ENCODE peak calls at places on chromosomes 4 and X, in nine cellular contexts. B, J, N, F, T, S, V, G and H are unnamed samples.

GRCh38 chr4:184503869-184504300 is 29.5 kb upstream of the IRF2 start:
- DNase-seq in B (no peak), J (no peak), N (peak; percentile 20), F (peak; percentile 21), T (peak; percentile 39), S (no peak), V (peak; percentile 63), G (peak; percentile 17), H (no peak)

GRCh38 chrX:115402299-115402698 is 112.8 kb downstream of the LUZP4 start:
- DNase-seq in B (no peak), J (no peak), N (no peak), F (no peak), T (no peak), S (no peak), V (no peak), G (no peak), H (no peak)

GRCh38 chr4:156322592-156322991 is 368.9 kb upstream of the CTSO start:
- DNase-seq in B (peak; percentile 13), J (no peak), N (no peak), F (no peak), T (no peak), S (no peak), V (peak; percentile 93), G (no peak), H (no peak)

GRCh38 chrX:56764153-56764974 is 35.3 kb downstream of the NBDY start:
- DNase-seq in B (peak; percentile 78), J (peak; percentile 47), N (peak; percentile 62), F (peak; percentile 81), T (peak; percentile 93), S (peak; percentile 71), V (peak; percentile 57), G (peak; percentile 93), H (peak; percentile 48)

GRCh38 chr4:110164251-110164650 is 34.2 kb downstream of the ELOVL6 start:
- DNase-seq in B (peak; percentile 11), J (no peak), N (no peak), F (no peak), T (no peak), S (no peak), V (peak; percentile 83), G (no peak), H (no peak)

GRCh38 chrX:140507982-140508305 is 3.1 kb upstream of the SOX3 start:
- DNase-seq in B (no peak), J (no peak), N (no peak), F (no peak), T (no peak), S (peak; percentile 26), V (peak; percentile 60), G (peak; percentile 22), H (no peak)

GRCh38 chr4:1802151-1802715 is 9.1 kb downstream of the FGFR3 start:
- DNase-seq in B (no peak), J (no peak), N (no peak), F (peak; percentile 95), T (no peak), S (no peak), V (no peak), G (no peak), H (no peak)

GRCh38 chr4:153616005-153616555 is 68.0 kb upstream of the TLR2 start:
- DNase-seq in B (no peak), J (no peak), N (no peak), F (no peak), T (no peak), S (no peak), V (no peak), G (no peak), H (peak; percentile 43)

GRCh38 chrX:56994375-56995270 is 718 bp downstream of the SPIN3 start:
- DNase-seq in B (peak; percentile 8), J (no peak), N (no peak), F (no peak), T (no peak), S (no peak), V (peak; percentile 1), G (no peak), H (no peak)

GRCh38 chr4:5747746-5748365 is 36.9 kb downstream of the EVC start:
- DNase-seq in B (peak; percentile 78), J (no peak), N (no peak), F (no peak), T (no peak), S (no peak), V (peak; percentile 83), G (no peak), H (no peak)

GRCh38 chrX:151792505-151792904 is 58.0 kb downstream of the CNGA2 start:
- DNase-seq in B (no peak), J (no peak), N (no peak), F (no peak), T (no peak), S (no peak), V (no peak), G (no peak), H (no peak)

GRCh38 chr4:75547647-75548387 is 8.0 kb upstream of the ODAPH start:
- DNase-seq in B (peak; percentile 28), J (no peak), N (no peak), F (peak; percentile 28), T (no peak), S (no peak), V (peak; percentile 34), G (no peak), H (no peak)

GRCh38 chr4:128661529-128661928 is 148.0 kb upstream of the JADE1 start:
- DNase-seq in B (no peak), J (no peak), N (no peak), F (no peak), T (no peak), S (no peak), V (no peak), G (no peak), H (no peak)

GRCh38 chr4:185950891-185951290 is 118.1 kb upstream of the TLR3 start:
- DNase-seq in B (no peak), J (no peak), N (no peak), F (no peak), T (no peak), S (no peak), V (no peak), G (no peak), H (no peak)

GRCh38 chrX:133970021-133970550 is 15.3 kb downstream of the GPC3 start:
- DNase-seq in B (no peak), J (no peak), N (no peak), F (no peak), T (no peak), S (no peak), V (no peak), G (no peak), H (no peak)

GRCh38 chr4:123418486-123418931 is 21.9 kb downstream of the SPRY1 start:
- DNase-seq in B (peak; percentile 83), J (no peak), N (no peak), F (peak; percentile 92), T (no peak), S (peak; percentile 94), V (peak; percentile 81), G (no peak), H (no peak)

GRCh38 chr4:2672700-2673099 is 83.4 kb downstream of the TNIP2 start:
- DNase-seq in B (no peak), J (no peak), N (no peak), F (peak; percentile 52), T (no peak), S (no peak), V (no peak), G (no peak), H (no peak)

GRCh38 chr4:102390438-102390837 is 45.2 kb upstream of the SLC39A8 start:
- DNase-seq in B (no peak), J (no peak), N (no peak), F (peak; percentile 93), T (no peak), S (no peak), V (peak; percentile 67), G (no peak), H (no peak)

GRCh38 chr4:123484291-123484926 is 87.8 kb downstream of the SPRY1 start:
- DNase-seq in B (no peak), J (no peak), N (no peak), F (no peak), T (no peak), S (peak; percentile 58), V (no peak), G (peak; percentile 56), H (no peak)

GRCh38 chr4:184250795-184251679 is 33.4 kb upstream of the ENPP6 start:
- DNase-seq in B (peak; percentile 66), J (no peak), N (no peak), F (peak; percentile 76), T (peak; percentile 68), S (peak; percentile 83), V (peak; percentile 74), G (peak; percentile 87), H (no peak)

GRCh38 chrX:20527458-20528099 is 260.9 kb upstream of the RPS6KA3 start:
- DNase-seq in B (no peak), J (no peak), N (no peak), F (peak; percentile 41), T (peak; percentile 41), S (peak; percentile 40), V (peak; percentile 54), G (peak; percentile 53), H (no peak)

GRCh38 chr4:25865586-25865985 is 2.8 kb upstream of the SEL1L3 start:
- DNase-seq in B (no peak), J (no peak), N (no peak), F (no peak), T (no peak), S (peak; percentile 58), V (peak; percentile 38), G (no peak), H (no peak)

GRCh38 chr4:67320645-67321044 is 224.7 kb downstream of the CENPC start:
- DNase-seq in B (no peak), J (no peak), N (no peak), F (no peak), T (no peak), S (no peak), V (no peak), G (no peak), H (no peak)

GRCh38 chr4:54277691-54278090 is 48.6 kb downstream of the PDGFRA start:
- DNase-seq in B (peak; percentile 54), J (peak; percentile 6), N (no peak), F (no peak), T (no peak), S (no peak), V (peak; percentile 68), G (no peak), H (no peak)

GRCh38 chr4:113635739-113636437 is 125.7 kb downstream of the CAMK2D start:
- DNase-seq in B (peak; percentile 65), J (no peak), N (no peak), F (no peak), T (no peak), S (no peak), V (peak; percentile 55), G (no peak), H (no peak)

GRCh38 chrX:13307041-13307440 is 12.8 kb downstream of the ATXN3L start:
- DNase-seq in B (no peak), J (no peak), N (no peak), F (no peak), T (no peak), S (no peak), V (no peak), G (no peak), H (no peak)

GRCh38 chr4:168845897-168846296 is 164.2 kb downstream of the CBR4 start:
- DNase-seq in B (no peak), J (no peak), N (no peak), F (no peak), T (no peak), S (no peak), V (no peak), G (no peak), H (no peak)

GRCh38 chr4:7171191-7171900 is 21.0 kb upstream of the SORCS2 start:
- DNase-seq in B (no peak), J (no peak), N (no peak), F (no peak), T (no peak), S (peak; percentile 72), V (no peak), G (no peak), H (no peak)

GRCh38 chrX:13008189-13008533 is 33.3 kb downstream of the TMSB4X start:
- DNase-seq in B (no peak), J (no peak), N (no peak), F (peak; percentile 61), T (no peak), S (no peak), V (no peak), G (no peak), H (no peak)

GRCh38 chr4:128229458-128229805 is 58.2 kb downstream of the PGRMC2 start:
- DNase-seq in B (no peak), J (no peak), N (no peak), F (no peak), T (no peak), S (no peak), V (peak; percentile 65), G (no peak), H (no peak)